ENCODE peak calls at places on chromosomes 7 and 10, in five cellular contexts. H, B, S, Y and F are unnamed samples.

GRCh38 chr7:122790132-122790531 is 87.4 kb upstream of the RNF148 start:
- DNase-seq in H (no peak), B (no peak), S (no peak), Y (no peak), F (no peak)

GRCh38 chr10:44628921-44629320 is 244.0 kb upstream of the CXCL12 start:
- DNase-seq in H (no peak), B (peak; percentile 86), S (no peak), Y (no peak), F (peak; percentile 5)

GRCh38 chr7:99949645-99950228 is 20.3 kb upstream of the GJC3 start:
- DNase-seq in H (no peak), B (peak; percentile 6), S (no peak), Y (no peak), F (no peak)

GRCh38 chr7:131112431-131112830 is 215.2 kb upstream of the MKLN1 start:
- DNase-seq in H (no peak), B (no peak), S (no peak), Y (no peak), F (no peak)

GRCh38 chr10:33123680-33124079 is 165.7 kb upstream of the ITGB1 start:
- DNase-seq in H (no peak), B (no peak), S (no peak), Y (no peak), F (no peak)

GRCh38 chr7:113015038-113015645 is 71.5 kb downstream of the GPR85 start:
- DNase-seq in H (no peak), B (peak; percentile 60), S (no peak), Y (no peak), F (peak; percentile 15)

GRCh38 chr10:129937351-129937751 is 26.7 kb downstream of the EBF3 start:
- DNase-seq in H (no peak), B (no peak), S (no peak), Y (no peak), F (no peak)

GRCh38 chr7:124032369-124033092 is at the start of gene TMEM229A:
- DNase-seq in H (peak; percentile 37), B (peak; percentile 28), S (no peak), Y (peak; percentile 42), F (no peak)

GRCh38 chr10:663844-664243 is 25.6 kb downstream of the DIP2C start:
- DNase-seq in H (peak; percentile 21), B (no peak), S (peak; percentile 37), Y (peak; percentile 6), F (no peak)

GRCh38 chr10:14084875-14085274 is 245.8 kb downstream of the FRMD4A start:
- DNase-seq in H (no peak), B (peak; percentile 52), S (no peak), Y (no peak), F (no peak)

GRCh38 chr7:34135924-34136323 is 230.6 kb downstream of the BMPER start:
- DNase-seq in H (no peak), B (no peak), S (peak; percentile 72), Y (no peak), F (no peak)

GRCh38 chr10:1628757-1629156 is 108.6 kb downstream of the ADARB2 start:
- DNase-seq in H (no peak), B (no peak), S (no peak), Y (no peak), F (no peak)

DNA sequence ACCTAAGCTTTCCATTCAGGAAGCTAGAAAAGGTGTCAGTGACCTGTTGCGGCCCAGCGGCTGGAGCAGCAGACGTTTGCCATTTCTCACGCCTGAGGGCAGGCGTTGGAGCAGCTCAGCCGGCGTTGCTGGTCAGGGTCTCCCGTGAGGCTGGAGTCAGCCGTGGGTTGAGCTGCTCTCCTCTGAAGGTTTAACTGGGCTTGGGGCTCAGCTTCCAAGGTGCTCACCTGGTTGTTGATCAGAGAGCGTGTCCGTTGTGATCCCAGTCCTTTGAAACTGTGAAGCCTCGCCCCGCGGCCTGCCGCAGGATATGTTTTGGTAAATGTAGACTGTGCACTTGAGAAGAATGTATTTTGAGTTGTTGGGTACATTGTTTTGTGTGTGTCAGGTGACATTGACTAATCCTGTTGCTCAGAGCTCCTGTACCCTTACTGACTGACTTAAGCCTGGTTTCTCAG is 20.6 kb upstream of the PWWP2B start:
- DNase-seq in H (no peak), B (no peak), S (peak; percentile 30), Y (no peak), F (no peak)
- TF ChIP-seq POLR2A in H (no peak), B (no peak), S (no peak), Y (no peak), F (no peak)

GRCh38 chr10:96691761-96692160 is 28.6 kb downstream of the PIK3AP1 start:
- DNase-seq in H (no peak), B (no peak), S (no peak), Y (no peak), F (no peak)

GRCh38 chr10:96690755-96691730 is 29.3 kb downstream of the PIK3AP1 start:
- DNase-seq in H (no peak), B (peak; percentile 33), S (no peak), Y (no peak), F (peak; percentile 31)

GRCh38 chr10:96695366-96695765 is 24.9 kb downstream of the PIK3AP1 start:
- DNase-seq in H (no peak), B (peak; percentile 10), S (no peak), Y (no peak), F (peak; percentile 62)

GRCh38 chr10:96692427-96692826 is 27.9 kb downstream of the PIK3AP1 start:
- DNase-seq in H (no peak), B (no peak), S (no peak), Y (no peak), F (no peak)

GRCh38 chr10:96693431-96693830 is 26.9 kb downstream of the PIK3AP1 start:
- DNase-seq in H (no peak), B (no peak), S (no peak), Y (no peak), F (no peak)
- TF ChIP-seq POLR2A in H (no peak), B (no peak), S (no peak), Y (no peak), F (no peak)

GRCh38 chr7:26690135-26690534 is 174.3 kb downstream of the SKAP2 start:
- DNase-seq in H (no peak), B (no peak), S (no peak), Y (no peak), F (no peak)

GRCh38 chr7:26686448-26686981 is 177.9 kb downstream of the SKAP2 start:
- DNase-seq in H (no peak), B (peak; percentile 92), S (no peak), Y (no peak), F (peak; percentile 52)

GRCh38 chr7:26688388-26688787 is 176.0 kb downstream of the SKAP2 start:
- DNase-seq in H (no peak), B (no peak), S (no peak), Y (no peak), F (peak; percentile 16)

GRCh38 chr7:26691886-26692285 is 172.5 kb downstream of the SKAP2 start:
- DNase-seq in H (no peak), B (no peak), S (no peak), Y (no peak), F (no peak)

DNA sequence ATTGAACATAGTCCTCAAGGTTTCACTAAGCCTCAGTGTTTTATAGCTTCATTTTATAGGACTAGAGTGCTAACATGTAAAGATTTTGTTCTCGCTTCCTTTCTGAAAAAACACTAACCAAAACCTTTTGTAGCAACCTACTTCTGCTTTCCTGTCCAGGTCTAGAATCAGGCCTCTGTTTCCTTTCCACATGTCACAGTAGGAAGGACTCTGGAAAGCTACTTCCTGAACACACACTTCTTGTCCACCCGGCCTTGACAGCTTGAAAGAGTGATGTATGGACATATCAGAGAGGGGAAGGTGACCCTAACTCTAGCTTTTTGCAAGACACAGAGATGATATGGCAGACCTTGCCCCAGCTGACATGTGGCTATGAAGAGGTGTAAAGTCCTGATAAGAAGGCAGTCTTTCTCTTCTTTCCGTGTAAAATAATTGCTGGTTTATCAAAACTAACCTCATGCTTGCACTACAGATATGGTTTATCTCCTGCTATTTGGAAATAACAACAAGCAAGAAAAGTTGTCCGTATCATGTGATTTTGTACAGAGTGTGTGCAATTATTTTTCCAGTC is 175.4 kb downstream of the SKAP2 start:
- DNase-seq in H (no peak), B (no peak), S (no peak), Y (no peak), F (peak; percentile 89)
- TF ChIP-seq POLR2A in H (no peak), B (no peak), S (no peak), Y (no peak), F (no peak)

DNA sequence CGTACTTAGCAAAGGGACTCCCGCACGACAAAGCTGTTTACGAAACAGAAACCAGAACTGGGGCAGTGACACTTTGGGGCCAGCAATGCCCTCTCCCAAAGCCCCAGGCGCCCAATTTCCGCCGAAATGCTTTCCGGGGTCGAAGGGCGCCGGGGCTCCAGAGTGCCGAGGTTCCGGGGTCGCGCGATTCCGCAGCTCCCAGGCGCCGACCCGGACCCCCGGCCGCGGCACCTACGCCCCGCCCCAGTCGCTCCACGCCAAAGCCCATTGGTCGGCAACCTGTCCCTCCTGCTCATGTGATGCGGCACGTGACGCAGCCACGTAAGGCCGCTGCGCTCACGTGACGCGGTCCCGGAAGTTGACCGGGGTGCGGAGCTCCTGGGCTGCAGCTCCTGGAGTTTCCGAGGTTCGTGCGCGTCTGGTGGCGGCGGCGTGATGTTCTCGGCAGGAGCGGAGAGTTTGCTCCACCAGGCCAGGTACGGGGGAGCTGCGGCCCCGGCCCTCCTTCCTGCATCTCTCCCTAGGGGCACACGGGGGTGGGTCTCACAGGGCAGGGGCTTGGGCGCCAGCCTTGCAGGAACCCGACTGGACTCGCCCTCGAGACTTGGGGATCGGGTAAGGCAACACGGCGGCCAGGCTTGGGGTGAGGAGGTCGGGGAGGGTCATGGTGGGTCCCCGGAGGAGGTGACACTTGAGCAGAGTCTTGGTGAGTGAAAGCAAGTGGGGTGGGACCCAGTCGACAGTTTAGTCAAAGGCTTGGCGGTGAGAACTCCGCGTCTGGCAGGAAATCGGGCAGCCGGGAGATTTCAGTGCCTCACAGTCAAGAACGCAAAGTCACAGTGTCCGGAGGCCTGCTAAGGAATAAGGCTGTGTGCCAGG is at the start of gene AP5Z1:
- DNase-seq in H (peak; percentile 94), B (peak; percentile 96), S (peak; percentile 97), Y (peak; percentile 96), F (peak; percentile 98)
- TF ChIP-seq POLR2A in H (peak; percentile 93), B (peak; percentile 87), S (peak; percentile 74), Y (peak; percentile 97), F (peak; percentile 96)

DNA sequence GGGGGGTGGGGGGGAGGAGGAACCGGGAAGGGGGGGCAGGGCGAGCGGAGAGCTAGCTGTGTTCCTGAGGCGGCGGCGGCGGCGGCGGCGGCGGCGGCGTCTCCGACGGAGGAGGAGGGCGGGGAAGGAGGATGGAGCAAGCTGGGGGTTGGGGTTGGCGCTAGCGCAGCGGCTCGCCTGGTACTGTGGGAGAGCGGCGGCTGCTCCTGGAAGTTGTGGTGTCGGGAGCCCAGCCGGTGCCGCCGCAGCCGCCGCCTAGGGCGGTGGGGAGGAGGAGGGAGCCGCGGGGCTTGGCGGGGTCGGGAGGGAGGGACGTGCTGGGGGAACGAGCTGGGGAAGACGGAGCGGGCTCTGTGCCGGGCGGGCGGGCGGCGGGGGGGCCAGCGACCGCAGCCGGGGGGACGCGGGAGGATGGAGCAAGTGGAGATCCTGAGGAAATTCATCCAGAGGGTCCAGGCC is at the start of gene PTPN12:
- DNase-seq in H (no peak), B (no peak), S (peak; percentile 77), Y (no peak), F (no peak)
- TF ChIP-seq POLR2A in H (no peak), B (no peak), S (no peak), Y (no peak), F (no peak)

DNA sequence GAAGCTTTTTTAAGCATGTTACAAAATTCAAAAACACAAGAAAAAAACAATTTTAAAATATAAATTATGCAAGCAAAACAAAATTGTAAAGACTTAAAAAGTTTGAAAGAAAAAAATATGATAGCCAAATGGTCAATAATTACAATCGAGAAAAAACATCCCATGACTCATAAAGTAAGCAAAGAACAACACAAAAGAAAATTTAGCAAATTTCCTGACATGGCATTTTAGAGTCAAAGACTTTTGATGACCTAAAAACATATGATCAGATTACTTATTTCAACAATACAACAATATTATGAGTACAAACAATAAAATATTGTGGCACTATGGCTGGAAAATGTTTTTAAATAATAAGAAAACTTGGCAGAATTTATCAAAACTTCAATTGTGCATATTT is 312.1 kb upstream of the MEOX2 start:
- DNase-seq in H (no peak), B (no peak), S (no peak), Y (no peak), F (no peak)
- TF ChIP-seq POLR2A in H (no peak), B (no peak), S (no peak), Y (no peak), F (no peak)